ENCODE peak calls at places on chromosome 20, in five cellular contexts. One of them, this sample, is unnamed.
A peak's percentile ranks its signal among the peaks of the same experiment; 100 is the strongest.

GRCh38 chr20:53623127-53623453 is 29.5 kb upstream of the ZNF217 start:
- DNase-seq in Panc1: no peak
- DNase-seq in sigmoid colon: no peak
- DNase-seq in CD4-positive, alpha-beta memory T cell: no peak
- DNase-seq in testis: no peak
- DNase-seq in this sample: no peak

GRCh38 chr20:36091561-36092423 is 62.7 kb upstream of the EPB41L1 start:
- DNase-seq in sigmoid colon: no peak
- DNase-seq in Panc1: no peak
- DNase-seq in testis: no peak
- DNase-seq in CD4-positive, alpha-beta memory T cell: no peak
- DNase-seq in this sample: peak; percentile 18

GRCh38 chr20:967796-968742 is 34.0 kb downstream of the RSPO4 start:
- DNase-seq in CD4-positive, alpha-beta memory T cell: no peak
- DNase-seq in Panc1: no peak
- DNase-seq in testis: peak; percentile 89
- DNase-seq in sigmoid colon: no peak
- DNase-seq in this sample: no peak

GRCh38 chr20:36344517-36345132 is 38.5 kb downstream of the DLGAP4 start:
- DNase-seq in testis: peak; percentile 65
- DNase-seq in Panc1: no peak
- DNase-seq in sigmoid colon: no peak
- DNase-seq in CD4-positive, alpha-beta memory T cell: peak; percentile 24
- DNase-seq in this sample: no peak

GRCh38 chr20:37714973-37715657 is 21.3 kb downstream of the CTNNBL1 start:
- DNase-seq in testis: no peak
- DNase-seq in sigmoid colon: no peak
- DNase-seq in CD4-positive, alpha-beta memory T cell: no peak
- DNase-seq in Panc1: no peak
- DNase-seq in this sample: no peak

GRCh38 chr20:1304711-1305515 is 24.0 kb downstream of the SDCBP2 start:
- DNase-seq in Panc1: no peak
- DNase-seq in CD4-positive, alpha-beta memory T cell: no peak
- DNase-seq in testis: no peak
- DNase-seq in sigmoid colon: no peak
- DNase-seq in this sample: no peak

GRCh38 chr20:63453029-63453523 is 19.4 kb downstream of the KCNQ2 start:
- DNase-seq in sigmoid colon: no peak
- DNase-seq in CD4-positive, alpha-beta memory T cell: no peak
- DNase-seq in testis: no peak
- DNase-seq in Panc1: no peak
- DNase-seq in this sample: peak; percentile 88

GRCh38 chr20:37867289-37868195 is 35.4 kb upstream of the VSTM2L start:
- DNase-seq in testis: no peak
- DNase-seq in CD4-positive, alpha-beta memory T cell: no peak
- DNase-seq in Panc1: no peak
- DNase-seq in sigmoid colon: peak; percentile 81
- DNase-seq in this sample: no peak

GRCh38 chr20:61535956-61536355 is 283.9 kb downstream of the CDH4 start:
- DNase-seq in Panc1: no peak
- DNase-seq in sigmoid colon: no peak
- DNase-seq in testis: no peak
- DNase-seq in CD4-positive, alpha-beta memory T cell: no peak
- DNase-seq in this sample: no peak

GRCh38 chr20:48374986-48375715 is 452.6 kb downstream of the PREX1 start:
- DNase-seq in CD4-positive, alpha-beta memory T cell: no peak
- DNase-seq in Panc1: no peak
- DNase-seq in sigmoid colon: no peak
- DNase-seq in testis: no peak
- DNase-seq in this sample: no peak

GRCh38 chr20:8766868-8767390 is 302.0 kb upstream of the PLCB4 start:
- DNase-seq in sigmoid colon: no peak
- DNase-seq in testis: no peak
- DNase-seq in Panc1: no peak
- DNase-seq in CD4-positive, alpha-beta memory T cell: no peak
- DNase-seq in this sample: peak; percentile 21

GRCh38 chr20:43040427-43040826 is 149.3 kb downstream of the PTPRT start:
- DNase-seq in CD4-positive, alpha-beta memory T cell: no peak
- DNase-seq in sigmoid colon: no peak
- DNase-seq in Panc1: no peak
- DNase-seq in testis: peak; percentile 24
- DNase-seq in this sample: no peak

GRCh38 chr20:2693286-2693995 is 861 bp downstream of the EBF4 start:
- DNase-seq in testis: peak; percentile 20
- DNase-seq in Panc1: no peak
- DNase-seq in sigmoid colon: peak; percentile 77
- DNase-seq in CD4-positive, alpha-beta memory T cell: peak; percentile 63
- DNase-seq in this sample: peak; percentile 34

GRCh38 chr20:19828233-19828632 is 70.2 kb downstream of the RIN2 start:
- DNase-seq in Panc1: peak; percentile 60
- DNase-seq in sigmoid colon: no peak
- DNase-seq in CD4-positive, alpha-beta memory T cell: no peak
- DNase-seq in testis: no peak
- DNase-seq in this sample: no peak

GRCh38 chr20:57210054-57210910 is 56.2 kb downstream of the BMP7 start:
- DNase-seq in sigmoid colon: no peak
- DNase-seq in CD4-positive, alpha-beta memory T cell: no peak
- DNase-seq in testis: no peak
- DNase-seq in Panc1: no peak
- DNase-seq in this sample: no peak

GRCh38 chr20:62663484-62664315 is 21.4 kb downstream of the SLCO4A1 start:
- DNase-seq in sigmoid colon: no peak
- DNase-seq in Panc1: no peak
- DNase-seq in CD4-positive, alpha-beta memory T cell: no peak
- DNase-seq in testis: no peak
- DNase-seq in this sample: no peak

GRCh38 chr20:59223750-59224149 is 60.1 kb downstream of the ZNF831 start:
- DNase-seq in testis: no peak
- DNase-seq in CD4-positive, alpha-beta memory T cell: no peak
- DNase-seq in Panc1: no peak
- DNase-seq in sigmoid colon: no peak
- DNase-seq in this sample: no peak

GRCh38 chr20:61671559-61671958 is 394.1 kb downstream of the TAF4 start:
- DNase-seq in sigmoid colon: no peak
- DNase-seq in CD4-positive, alpha-beta memory T cell: no peak
- DNase-seq in Panc1: no peak
- DNase-seq in testis: no peak
- DNase-seq in this sample: no peak

GRCh38 chr20:62359491-62360121 is 7.5 kb downstream of the LAMA5 start:
- DNase-seq in Panc1: peak; percentile 77
- DNase-seq in testis: no peak
- DNase-seq in CD4-positive, alpha-beta memory T cell: peak; percentile 12
- DNase-seq in sigmoid colon: peak; percentile 75
- DNase-seq in this sample: peak; percentile 10

GRCh38 chr20:61917459-61917858 is 148.2 kb downstream of the TAF4 start:
- DNase-seq in sigmoid colon: no peak
- DNase-seq in testis: no peak
- DNase-seq in CD4-positive, alpha-beta memory T cell: no peak
- DNase-seq in Panc1: no peak
- DNase-seq in this sample: no peak

GRCh38 chr20:6685181-6685582 is 82.3 kb upstream of the BMP2 start:
- DNase-seq in testis: no peak
- DNase-seq in CD4-positive, alpha-beta memory T cell: no peak
- DNase-seq in sigmoid colon: no peak
- DNase-seq in Panc1: peak; percentile 47
- DNase-seq in this sample: no peak

GRCh38 chr20:47724910-47725247 is 60.4 kb downstream of the SULF2 start:
- DNase-seq in Panc1: no peak
- DNase-seq in CD4-positive, alpha-beta memory T cell: no peak
- DNase-seq in sigmoid colon: no peak
- DNase-seq in testis: no peak
- DNase-seq in this sample: no peak

GRCh38 chr20:4819901-4820300 is 98.2 kb downstream of the PRND start:
- DNase-seq in testis: no peak
- DNase-seq in CD4-positive, alpha-beta memory T cell: no peak
- DNase-seq in sigmoid colon: peak; percentile 32
- DNase-seq in Panc1: no peak
- DNase-seq in this sample: no peak
- H3K4me1 ChIP-seq in testis: peaks cover 40% of the 10 kb centered on the region
- H3K4me1 ChIP-seq in CD4-positive, alpha-beta memory T cell: peaks cover 69% of the 10 kb centered on the region
- H3K4me1 ChIP-seq in sigmoid colon: peaks cover 65% of the 10 kb centered on the region
- H3K4me1 ChIP-seq in Panc1: no peaks in the 10 kb centered on the region
- H3K4me1 ChIP-seq in this sample: no peaks in the 10 kb centered on the region

GRCh38 chr20:17663040-17663399 is 19.0 kb downstream of the RRBP1 start:
- DNase-seq in testis: no peak
- DNase-seq in Panc1: no peak
- DNase-seq in CD4-positive, alpha-beta memory T cell: no peak
- DNase-seq in sigmoid colon: peak; percentile 53
- DNase-seq in this sample: no peak
- H3K4me3 ChIP-seq in testis: no peak overlapping the region
- H3K4me3 ChIP-seq in Panc1: no peak overlapping the region
- H3K4me3 ChIP-seq in CD4-positive, alpha-beta memory T cell: no peak overlapping the region
- H3K4me3 ChIP-seq in sigmoid colon: no peak overlapping the region
- H3K4me3 ChIP-seq in this sample: no peak overlapping the region

DNA sequence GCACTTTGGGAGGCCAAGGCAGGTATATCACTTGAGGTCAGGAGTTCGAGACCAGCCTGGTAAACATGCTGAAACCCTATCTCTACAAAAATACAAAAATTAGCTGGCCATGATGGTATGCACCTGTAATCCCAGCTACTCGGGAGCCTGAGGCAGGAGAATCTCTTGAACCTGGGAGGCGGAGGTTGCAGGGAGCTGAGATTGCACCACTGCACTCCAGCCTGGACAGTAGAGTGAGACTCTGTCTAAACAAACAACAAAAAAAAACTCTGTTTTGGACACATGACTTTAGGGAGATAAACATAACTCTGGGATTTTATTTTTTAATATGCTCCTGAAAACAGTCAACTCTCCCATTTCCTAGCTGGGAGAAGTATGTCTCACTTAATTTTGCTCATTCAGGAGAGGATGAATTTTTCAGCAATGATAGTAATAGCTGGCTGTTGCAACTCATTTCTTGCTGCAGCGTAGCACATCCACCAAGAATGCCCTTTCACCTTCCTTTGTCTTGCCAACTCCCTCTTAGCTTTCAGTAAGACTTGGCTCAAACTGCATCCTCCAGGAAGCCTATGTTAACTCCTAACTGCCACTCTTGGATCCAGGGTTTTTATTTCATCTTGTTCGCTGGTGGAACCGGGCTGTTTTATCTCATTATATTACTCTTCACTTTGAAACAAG is 24.3 kb downstream of the TOP1 start:
- DNase-seq in Panc1: no peak
- DNase-seq in CD4-positive, alpha-beta memory T cell: no peak
- DNase-seq in sigmoid colon: no peak
- DNase-seq in testis: peak; percentile 60
- DNase-seq in this sample: no peak
- H3K4me1 ChIP-seq in Panc1: peaks cover 21% of the 10 kb centered on the region
- H3K4me1 ChIP-seq in CD4-positive, alpha-beta memory T cell: peaks cover 65% of the 10 kb centered on the region
- H3K4me1 ChIP-seq in sigmoid colon: peaks cover 100% of the 10 kb centered on the region
- H3K4me1 ChIP-seq in testis: peaks cover 69% of the 10 kb centered on the region
- H3K4me1 ChIP-seq in this sample: peaks cover 31% of the 10 kb centered on the region

GRCh38 chr20:10864076-10864672 is 190.4 kb upstream of the JAG1 start:
- DNase-seq in Panc1: no peak
- DNase-seq in testis: peak; percentile 18
- DNase-seq in sigmoid colon: no peak
- DNase-seq in CD4-positive, alpha-beta memory T cell: no peak
- DNase-seq in this sample: no peak
- H3K4me3 ChIP-seq in Panc1: no peak overlapping the region
- H3K4me3 ChIP-seq in testis: no peak overlapping the region
- H3K4me3 ChIP-seq in sigmoid colon: no peak overlapping the region
- H3K4me3 ChIP-seq in CD4-positive, alpha-beta memory T cell: no peak overlapping the region
- H3K4me3 ChIP-seq in this sample: no peak overlapping the region

GRCh38 chr20:34254979-34255378 is 13.8 kb downstream of the ASIP start:
- DNase-seq in Panc1: no peak
- DNase-seq in CD4-positive, alpha-beta memory T cell: no peak
- DNase-seq in testis: no peak
- DNase-seq in sigmoid colon: no peak
- DNase-seq in this sample: no peak
- H3K4me1 ChIP-seq in Panc1: no peaks in the 10 kb centered on the region
- H3K4me1 ChIP-seq in CD4-positive, alpha-beta memory T cell: no peaks in the 10 kb centered on the region
- H3K4me1 ChIP-seq in testis: peaks cover 10% of the 10 kb centered on the region
- H3K4me1 ChIP-seq in sigmoid colon: no peaks in the 10 kb centered on the region
- H3K4me1 ChIP-seq in this sample: no peaks in the 10 kb centered on the region

GRCh38 chr20:45257711-45258110 is 3.3 kb upstream of the SLPI start:
- DNase-seq in sigmoid colon: no peak
- DNase-seq in Panc1: no peak
- DNase-seq in testis: no peak
- DNase-seq in CD4-positive, alpha-beta memory T cell: no peak
- DNase-seq in this sample: no peak

GRCh38 chr20:45254867-45255266 is 503 bp upstream of the SLPI start:
- DNase-seq in testis: no peak
- DNase-seq in sigmoid colon: no peak
- DNase-seq in CD4-positive, alpha-beta memory T cell: no peak
- DNase-seq in Panc1: no peak
- DNase-seq in this sample: no peak

GRCh38 chr20:45257161-45257560 is 2.8 kb upstream of the SLPI start:
- DNase-seq in Panc1: no peak
- DNase-seq in CD4-positive, alpha-beta memory T cell: no peak
- DNase-seq in testis: no peak
- DNase-seq in sigmoid colon: no peak
- DNase-seq in this sample: no peak

GRCh38 chr20:45251884-45252571 is 2.3 kb downstream of the SLPI start:
- DNase-seq in Panc1: no peak
- DNase-seq in CD4-positive, alpha-beta memory T cell: no peak
- DNase-seq in testis: no peak
- DNase-seq in sigmoid colon: no peak
- DNase-seq in this sample: no peak

GRCh38 chr20:45253260-45253659 is 1.1 kb downstream of the SLPI start:
- DNase-seq in testis: no peak
- DNase-seq in sigmoid colon: no peak
- DNase-seq in Panc1: no peak
- DNase-seq in CD4-positive, alpha-beta memory T cell: no peak
- DNase-seq in this sample: no peak
- H3K4me3 ChIP-seq in testis: no peak overlapping the region
- H3K4me3 ChIP-seq in sigmoid colon: no peak overlapping the region
- H3K4me3 ChIP-seq in Panc1: no peak overlapping the region
- H3K4me3 ChIP-seq in CD4-positive, alpha-beta memory T cell: no peak overlapping the region
- H3K4me3 ChIP-seq in this sample: no peak overlapping the region

GRCh38 chr20:49677777-49678758 is 35.6 kb downstream of the B4GALT5 start:
- DNase-seq in sigmoid colon: no peak
- DNase-seq in testis: no peak
- DNase-seq in Panc1: no peak
- DNase-seq in CD4-positive, alpha-beta memory T cell: no peak
- DNase-seq in this sample: peak; percentile 72
- H3K4me1 ChIP-seq in sigmoid colon: peaks cover 79% of the 10 kb centered on the region
- H3K4me1 ChIP-seq in testis: peaks cover 65% of the 10 kb centered on the region
- H3K4me1 ChIP-seq in Panc1: peaks cover 64% of the 10 kb centered on the region
- H3K4me1 ChIP-seq in CD4-positive, alpha-beta memory T cell: peaks cover 68% of the 10 kb centered on the region
- H3K4me1 ChIP-seq in this sample: peaks cover 42% of the 10 kb centered on the region

GRCh38 chr20:14790771-14791517 is 453.5 kb upstream of the FLRT3 start:
- DNase-seq in Panc1: no peak
- DNase-seq in CD4-positive, alpha-beta memory T cell: no peak
- DNase-seq in sigmoid colon: no peak
- DNase-seq in testis: no peak
- DNase-seq in this sample: no peak
- H3K4me3 ChIP-seq in Panc1: no peak overlapping the region
- H3K4me3 ChIP-seq in CD4-positive, alpha-beta memory T cell: no peak overlapping the region
- H3K4me3 ChIP-seq in sigmoid colon: no peak overlapping the region
- H3K4me3 ChIP-seq in testis: no peak overlapping the region
- H3K4me3 ChIP-seq in this sample: no peak overlapping the region

This sample was measured in BE2C.